ENCODE peak calls at places on chromosomes 3 and 15, in six cellular contexts. M is T-helper 17 cell; X is body of pancreas; Y is lower lobe of right lung; D is stimulated activated CD8-positive, alpha-beta memory T cell treated with anti-CD3 and anti-CD28 coated beads, Interleukin-4, amount 100 ng/mL, for 1 hour; F is activated CD8-positive, alpha-beta T cell treated with anti-CD3 and anti-CD28 coated beads, Interleukin-2, amount 10 ng/mL, durations not matched to agents 7 days and 5 days. N is an unnamed sample.

GRCh38 chr3:125525153-125525552 is 5.2 kb upstream of the SNX4 start:
- DNase-seq in D (no peak), Y (no peak), M (no peak), X (no peak), F (no peak), N (no peak)

GRCh38 chr15:70199601-70200000 is 101.9 kb upstream of the TLE3 start:
- DNase-seq in X (no peak), D (no peak), Y (no peak), F (no peak), M (no peak), N (no peak)

GRCh38 chr3:139935071-139935865 is at the start of gene CLSTN2:
- DNase-seq in X (peak), Y (peak), F (peak), M (no peak), D (no peak), N (peak)

GRCh38 chr15:52855157-52855556 is 65.0 kb upstream of the ONECUT1 start:
- DNase-seq in F (no peak), D (no peak), M (no peak), Y (no peak), X (no peak), N (no peak)

GRCh38 chr3:11452988-11453847 is 181.0 kb downstream of the ATG7 start:
- DNase-seq in X (no peak), Y (no peak), D (no peak), F (no peak), M (no peak), N (no peak)

GRCh38 chr15:74233373-74233772 is 2.8 kb upstream of the CCDC33 start:
- DNase-seq in F (no peak), D (no peak), Y (no peak), M (no peak), X (no peak), N (no peak)

GRCh38 chr15:52102468-52102867 is 10.1 kb downstream of the BCL2L10 start:
- DNase-seq in M (no peak), Y (no peak), X (no peak), F (no peak), D (no peak), N (no peak)

GRCh38 chr3:88219138-88219792 is 69.5 kb downstream of the C3orf38 start:
- DNase-seq in X (peak), Y (no peak), M (peak), F (peak), D (no peak), N (peak)

GRCh38 chr3:50095352-50095998 is 6.8 kb downstream of the RBM5 start:
- DNase-seq in D (no peak), F (no peak), X (no peak), M (no peak), Y (no peak), N (no peak)

GRCh38 chr3:164498917-164499316 is 579.4 kb downstream of the SI start:
- DNase-seq in X (no peak), D (no peak), Y (no peak), M (no peak), F (no peak), N (no peak)

GRCh38 chr3:4956743-4957142 is 22.5 kb upstream of the BHLHE40 start:
- DNase-seq in Y (no peak), M (no peak), F (no peak), X (no peak), D (no peak), N (no peak)

GRCh38 chr3:58683001-58683845 is 16.6 kb upstream of the FAM3D start:
- DNase-seq in D (no peak), Y (no peak), M (no peak), X (no peak), F (no peak), N (no peak)

GRCh38 chr15:88193415-88193814 is 63.1 kb downstream of the NTRK3 start:
- DNase-seq in X (no peak), D (no peak), F (no peak), M (no peak), Y (no peak), N (no peak)

GRCh38 chr15:69990566-69991391 is 106.9 kb downstream of the TLE3 start:
- DNase-seq in X (no peak), D (no peak), M (no peak), F (no peak), Y (no peak), N (no peak)

GRCh38 chr3:37556789-37557301 is 304.8 kb upstream of the CTDSPL start:
- DNase-seq in Y (no peak), X (no peak), F (no peak), D (no peak), M (no peak), N (no peak)

GRCh38 chr3:186057594-186057993 is 51.3 kb downstream of the ETV5 start:
- DNase-seq in D (no peak), X (no peak), Y (no peak), F (no peak), M (no peak), N (peak)

GRCh38 chr15:40793216-40793989 is 13.5 kb upstream of the ZFYVE19 start:
- DNase-seq in F (no peak), Y (no peak), M (no peak), D (no peak), X (peak), N (peak)

GRCh38 chr3:182795383-182795782 is 2.1 kb downstream of the ATP11B start:
- DNase-seq in F (peak), Y (no peak), M (no peak), D (peak), X (no peak), N (peak)

GRCh38 chr3:15327941-15328340 is 4.4 kb downstream of the SH3BP5 start:
- DNase-seq in D (no peak), M (no peak), F (peak), X (no peak), Y (no peak), N (no peak)

GRCh38 chr3:54122046-54122801 is at the start of gene CACNA2D3:
- DNase-seq in M (no peak), F (no peak), X (peak), Y (peak), D (no peak), N (no peak)

GRCh38 chr3:191244242-191244867 is 45.3 kb downstream of the OSTN start:
- DNase-seq in X (no peak), F (no peak), Y (no peak), M (no peak), D (no peak), N (peak)

GRCh38 chr3:71710906-71711494 is 14.2 kb downstream of the EIF4E3 start:
- DNase-seq in Y (no peak), F (no peak), M (no peak), D (no peak), X (no peak), N (peak)

N was measured in RWPE1.